ENCODE peak calls at places on chromosomes 1 and 21, in eight cellular contexts. One of them, this sample, is unnamed.
A peak's percentile ranks its signal among the peaks of the same experiment; 100 is the strongest.

GRCh38 chr1:222346955-222347354 is 200.9 kb downstream of the HHIPL2 start:
- DNase-seq in esophagus squamous epithelium: no peak
- DNase-seq in IMR-90: no peak
- DNase-seq in HCT116: no peak
- DNase-seq in adipocyte: no peak
- DNase-seq in small intestine: no peak
- DNase-seq in mesenchymal stem cell: no peak
- DNase-seq in cardiac muscle cell: no peak
- DNase-seq in this sample: no peak

GRCh38 chr21:45322960-45323461 is 35.3 kb upstream of the POFUT2 start:
- DNase-seq in esophagus squamous epithelium: no peak
- DNase-seq in IMR-90: no peak
- DNase-seq in HCT116: no peak
- DNase-seq in adipocyte: no peak
- DNase-seq in small intestine: no peak
- DNase-seq in mesenchymal stem cell: no peak
- DNase-seq in cardiac muscle cell: peak; percentile 72
- DNase-seq in this sample: no peak

GRCh38 chr1:165717918-165718515 is 19.7 kb upstream of the ALDH9A1 start:
- DNase-seq in esophagus squamous epithelium: no peak
- DNase-seq in IMR-90: peak; percentile 71
- DNase-seq in HCT116: peak; percentile 48
- DNase-seq in adipocyte: peak; percentile 83
- DNase-seq in small intestine: peak; percentile 73
- DNase-seq in mesenchymal stem cell: peak; percentile 74
- DNase-seq in cardiac muscle cell: peak; percentile 79
- DNase-seq in this sample: peak; percentile 40

GRCh38 chr1:156113263-156114004 is 1.1 kb upstream of the LMNA start:
- DNase-seq in esophagus squamous epithelium: no peak
- DNase-seq in IMR-90: no peak
- DNase-seq in HCT116: no peak
- DNase-seq in adipocyte: peak; percentile 86
- DNase-seq in small intestine: no peak
- DNase-seq in mesenchymal stem cell: no peak
- DNase-seq in cardiac muscle cell: no peak
- DNase-seq in this sample: no peak

GRCh38 chr1:231508941-231509340 is 19.5 kb upstream of the TSNAX start:
- DNase-seq in esophagus squamous epithelium: no peak
- DNase-seq in IMR-90: no peak
- DNase-seq in HCT116: no peak
- DNase-seq in adipocyte: no peak
- DNase-seq in small intestine: no peak
- DNase-seq in mesenchymal stem cell: no peak
- DNase-seq in cardiac muscle cell: no peak
- DNase-seq in this sample: no peak

GRCh38 chr1:172350781-172351180 is 69.7 kb upstream of the C1orf105 start:
- DNase-seq in esophagus squamous epithelium: no peak
- DNase-seq in IMR-90: no peak
- DNase-seq in HCT116: no peak
- DNase-seq in adipocyte: no peak
- DNase-seq in small intestine: no peak
- DNase-seq in mesenchymal stem cell: peak; percentile 29
- DNase-seq in cardiac muscle cell: no peak
- DNase-seq in this sample: no peak

GRCh38 chr1:241411056-241411775 is 54.2 kb upstream of the RGS7 start:
- DNase-seq in esophagus squamous epithelium: no peak
- DNase-seq in IMR-90: peak; percentile 52
- DNase-seq in HCT116: no peak
- DNase-seq in adipocyte: peak; percentile 66
- DNase-seq in small intestine: no peak
- DNase-seq in mesenchymal stem cell: no peak
- DNase-seq in cardiac muscle cell: no peak
- DNase-seq in this sample: no peak

GRCh38 chr1:69858534-69858933 is 290.8 kb downstream of the LRRC7 start:
- DNase-seq in esophagus squamous epithelium: no peak
- DNase-seq in IMR-90: no peak
- DNase-seq in HCT116: no peak
- DNase-seq in adipocyte: no peak
- DNase-seq in small intestine: no peak
- DNase-seq in mesenchymal stem cell: peak; percentile 15
- DNase-seq in cardiac muscle cell: peak; percentile 2
- DNase-seq in this sample: no peak

GRCh38 chr21:32414579-32415358 is 2.3 kb downstream of the EVA1C start:
- DNase-seq in esophagus squamous epithelium: no peak
- DNase-seq in IMR-90: peak; percentile 63
- DNase-seq in HCT116: no peak
- DNase-seq in adipocyte: peak; percentile 68
- DNase-seq in small intestine: no peak
- DNase-seq in mesenchymal stem cell: no peak
- DNase-seq in cardiac muscle cell: peak; percentile 55
- DNase-seq in this sample: no peak

GRCh38 chr1:48160486-48161132 is 61.9 kb upstream of the SLC5A9 start:
- DNase-seq in esophagus squamous epithelium: no peak
- DNase-seq in IMR-90: no peak
- DNase-seq in HCT116: no peak
- DNase-seq in adipocyte: no peak
- DNase-seq in small intestine: peak; percentile 75
- DNase-seq in mesenchymal stem cell: no peak
- DNase-seq in cardiac muscle cell: no peak
- DNase-seq in this sample: no peak

GRCh38 chr1:33392639-33393038 is 38.3 kb downstream of the PHC2 start:
- DNase-seq in esophagus squamous epithelium: no peak
- DNase-seq in IMR-90: peak; percentile 64
- DNase-seq in HCT116: no peak
- DNase-seq in adipocyte: peak; percentile 61
- DNase-seq in small intestine: peak; percentile 11
- DNase-seq in mesenchymal stem cell: peak; percentile 83
- DNase-seq in cardiac muscle cell: peak; percentile 65
- DNase-seq in this sample: no peak

GRCh38 chr1:8396083-8396911 is 78.4 kb downstream of the SLC45A1 start:
- DNase-seq in esophagus squamous epithelium: no peak
- DNase-seq in IMR-90: peak; percentile 79
- DNase-seq in HCT116: no peak
- DNase-seq in adipocyte: peak; percentile 31
- DNase-seq in small intestine: no peak
- DNase-seq in mesenchymal stem cell: peak; percentile 67
- DNase-seq in cardiac muscle cell: peak; percentile 66
- DNase-seq in this sample: no peak

DNA sequence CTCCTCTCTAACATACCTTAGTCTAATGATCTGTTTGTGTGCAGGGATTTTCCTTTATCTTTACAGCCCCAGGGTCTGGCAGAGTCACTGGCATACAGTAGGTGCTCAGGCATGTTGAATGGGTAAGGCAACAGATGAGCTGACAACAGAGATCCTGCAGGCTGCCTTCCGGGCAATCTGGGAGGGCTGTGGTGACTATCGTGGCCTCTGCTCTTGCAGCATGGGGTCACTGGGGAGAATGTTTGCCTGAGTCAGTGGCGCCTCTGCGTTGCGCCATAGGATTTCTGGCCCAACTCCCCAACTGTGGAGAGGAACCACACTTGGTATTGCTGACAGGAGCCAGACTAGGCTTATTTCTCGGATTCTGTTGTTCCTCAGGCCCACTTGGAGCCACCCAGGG is 93.8 kb downstream of the LAMC2 start:
- DNase-seq in esophagus squamous epithelium: no peak
- DNase-seq in IMR-90: peak; percentile 88
- DNase-seq in HCT116: no peak
- DNase-seq in adipocyte: peak; percentile 70
- DNase-seq in small intestine: no peak
- DNase-seq in mesenchymal stem cell: peak; percentile 93
- DNase-seq in cardiac muscle cell: peak; percentile 97
- DNase-seq in this sample: no peak
- H3K4me1 ChIP-seq in esophagus squamous epithelium: peaks cover 42% of the 10 kb centered on the region
- H3K4me1 ChIP-seq in IMR-90: peaks cover 26% of the 10 kb centered on the region
- H3K4me1 ChIP-seq in HCT116: no peaks in the 10 kb centered on the region
- H3K4me1 ChIP-seq in adipocyte: peaks cover 59% of the 10 kb centered on the region
- H3K4me1 ChIP-seq in small intestine: no peaks in the 10 kb centered on the region
- H3K4me1 ChIP-seq in mesenchymal stem cell: peaks cover 20% of the 10 kb centered on the region
- H3K4me1 ChIP-seq in cardiac muscle cell: no peaks in the 10 kb centered on the region
- H3K4me1 ChIP-seq in this sample: no peaks in the 10 kb centered on the region

DNA sequence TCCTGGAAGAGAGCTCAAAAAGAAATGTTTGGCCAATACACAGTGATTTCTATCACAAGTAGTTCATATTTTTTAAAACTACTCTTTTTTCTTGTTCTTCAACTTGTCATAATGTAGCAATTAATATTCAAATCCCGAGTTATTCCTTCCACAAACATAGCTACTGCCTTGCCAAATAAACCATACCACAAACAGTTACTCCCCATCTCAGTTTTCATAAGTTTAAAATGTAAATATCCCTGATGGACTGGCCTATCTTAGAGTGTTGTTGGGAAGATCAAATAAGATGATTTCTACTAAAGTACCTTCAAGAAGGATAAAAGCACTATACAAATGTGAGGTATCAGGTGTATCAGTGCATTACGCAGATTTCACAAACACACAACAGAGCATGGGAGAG is 16.2 kb downstream of the WLS start:
- DNase-seq in esophagus squamous epithelium: no peak
- DNase-seq in IMR-90: no peak
- DNase-seq in HCT116: no peak
- DNase-seq in adipocyte: no peak
- DNase-seq in small intestine: no peak
- DNase-seq in mesenchymal stem cell: no peak
- DNase-seq in cardiac muscle cell: no peak
- DNase-seq in this sample: no peak
- H3K4me1 ChIP-seq in esophagus squamous epithelium: peaks cover 58% of the 10 kb centered on the region
- H3K4me1 ChIP-seq in IMR-90: peaks cover 24% of the 10 kb centered on the region
- H3K4me1 ChIP-seq in HCT116: peaks cover 18% of the 10 kb centered on the region
- H3K4me1 ChIP-seq in adipocyte: peaks cover 36% of the 10 kb centered on the region
- H3K4me1 ChIP-seq in small intestine: peaks cover 3% of the 10 kb centered on the region
- H3K4me1 ChIP-seq in mesenchymal stem cell: peaks cover 8% of the 10 kb centered on the region
- H3K4me1 ChIP-seq in cardiac muscle cell: peaks cover 19% of the 10 kb centered on the region
- H3K4me1 ChIP-seq in this sample: no peaks in the 10 kb centered on the region

DNA sequence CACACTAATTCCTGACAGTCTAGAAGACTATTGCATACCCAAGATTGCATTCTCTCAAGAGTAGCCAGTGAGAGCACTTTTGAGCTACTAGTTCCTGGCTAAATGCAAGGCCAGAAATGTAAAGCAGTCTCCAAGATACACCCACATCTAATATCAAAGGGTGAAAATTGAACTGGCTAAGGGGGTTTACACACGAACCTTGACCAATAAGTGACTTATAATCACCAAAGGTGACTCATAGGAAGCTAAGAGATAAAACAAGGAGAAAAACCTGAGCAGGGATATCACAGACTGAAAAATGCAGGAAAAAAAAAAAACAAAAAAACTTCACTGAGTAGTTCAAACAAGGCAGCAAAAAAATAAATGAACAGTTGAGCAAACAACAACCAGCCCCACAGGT is 172.2 kb upstream of the RRP15 start:
- DNase-seq in esophagus squamous epithelium: no peak
- DNase-seq in IMR-90: no peak
- DNase-seq in HCT116: peak; percentile 3
- DNase-seq in adipocyte: no peak
- DNase-seq in small intestine: peak; percentile 71
- DNase-seq in mesenchymal stem cell: no peak
- DNase-seq in cardiac muscle cell: no peak
- DNase-seq in this sample: no peak
- H3K4me1 ChIP-seq in esophagus squamous epithelium: no peaks in the 10 kb centered on the region
- H3K4me1 ChIP-seq in IMR-90: no peaks in the 10 kb centered on the region
- H3K4me1 ChIP-seq in HCT116: peaks cover 6% of the 10 kb centered on the region
- H3K4me1 ChIP-seq in adipocyte: no peaks in the 10 kb centered on the region
- H3K4me1 ChIP-seq in small intestine: no peaks in the 10 kb centered on the region
- H3K4me1 ChIP-seq in mesenchymal stem cell: no peaks in the 10 kb centered on the region
- H3K4me1 ChIP-seq in cardiac muscle cell: no peaks in the 10 kb centered on the region
- H3K4me1 ChIP-seq in this sample: no peaks in the 10 kb centered on the region

GRCh38 chr1:150530491-150531159 is 15.1 kb downstream of the FALEC start:
- DNase-seq in esophagus squamous epithelium: no peak
- DNase-seq in IMR-90: no peak
- DNase-seq in HCT116: no peak
- DNase-seq in adipocyte: no peak
- DNase-seq in small intestine: no peak
- DNase-seq in mesenchymal stem cell: no peak
- DNase-seq in cardiac muscle cell: no peak
- DNase-seq in this sample: no peak
- H3K4me1 ChIP-seq in esophagus squamous epithelium: peaks cover 32% of the 10 kb centered on the region
- H3K4me1 ChIP-seq in IMR-90: peaks cover 13% of the 10 kb centered on the region
- H3K4me1 ChIP-seq in HCT116: no peaks in the 10 kb centered on the region
- H3K4me1 ChIP-seq in adipocyte: peaks cover 45% of the 10 kb centered on the region
- H3K4me1 ChIP-seq in small intestine: no peaks in the 10 kb centered on the region
- H3K4me1 ChIP-seq in mesenchymal stem cell: peaks cover 3% of the 10 kb centered on the region
- H3K4me1 ChIP-seq in cardiac muscle cell: peaks cover 5% of the 10 kb centered on the region
- H3K4me1 ChIP-seq in this sample: no peaks in the 10 kb centered on the region

DNA sequence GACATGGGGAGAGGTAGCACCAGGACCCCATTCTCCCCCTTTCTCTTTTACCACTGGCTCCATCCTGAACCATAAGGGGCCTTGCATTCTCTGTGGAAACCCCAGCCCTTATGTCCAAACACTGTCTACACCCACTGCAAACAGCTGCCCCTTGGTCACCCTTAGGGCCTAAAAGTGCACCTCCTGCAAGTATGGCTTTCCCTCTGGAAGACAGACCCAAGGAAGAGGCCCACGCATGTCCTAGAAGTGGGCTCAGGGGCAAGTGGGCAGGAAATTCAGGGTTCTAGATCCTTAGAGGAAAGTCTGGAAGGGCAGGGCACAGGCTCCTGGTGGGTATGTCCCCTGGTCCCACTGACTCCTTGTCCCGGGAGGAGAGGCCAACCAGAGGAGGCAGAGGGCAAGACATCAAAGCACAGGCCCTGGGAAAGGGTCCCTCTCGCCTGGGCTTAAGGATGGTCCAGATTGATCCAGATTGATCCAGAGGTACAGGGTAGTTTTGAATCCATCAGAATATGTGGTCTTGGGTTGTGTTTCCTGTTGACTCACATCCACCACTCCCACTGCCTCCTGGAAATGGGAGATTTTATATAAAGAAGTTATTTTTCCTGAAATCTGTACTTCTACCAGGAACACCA is 150.9 kb downstream of the GRIK3 start:
- DNase-seq in esophagus squamous epithelium: no peak
- DNase-seq in IMR-90: no peak
- DNase-seq in HCT116: no peak
- DNase-seq in adipocyte: no peak
- DNase-seq in small intestine: no peak
- DNase-seq in mesenchymal stem cell: no peak
- DNase-seq in cardiac muscle cell: no peak
- DNase-seq in this sample: no peak
- H3K4me1 ChIP-seq in esophagus squamous epithelium: no peaks in the 10 kb centered on the region
- H3K4me1 ChIP-seq in IMR-90: no peaks in the 10 kb centered on the region
- H3K4me1 ChIP-seq in HCT116: no peaks in the 10 kb centered on the region
- H3K4me1 ChIP-seq in adipocyte: no peaks in the 10 kb centered on the region
- H3K4me1 ChIP-seq in small intestine: no peaks in the 10 kb centered on the region
- H3K4me1 ChIP-seq in mesenchymal stem cell: no peaks in the 10 kb centered on the region
- H3K4me1 ChIP-seq in cardiac muscle cell: no peaks in the 10 kb centered on the region
- H3K4me1 ChIP-seq in this sample: no peaks in the 10 kb centered on the region